ENCODE peak calls at places on chromosomes 6 and 20, in five cellular contexts. T is activated effector memory CD4-positive, alpha-beta T cell treated with anti-CD3 and anti-CD28 coated beads, Interleukin-2, amount 50 U/mL, for 16 hours; W is cardiac muscle cell; U is T follicular helper cell; C is dermis microvascular lymphatic vessel endothelial cell. L is an unnamed sample.

GRCh38 chr6:144319193-144319592 is 34.1 kb downstream of the UTRN start:
- DNase-seq in T (no peak), W (no peak), U (no peak), C (no peak), L (no peak)

GRCh38 chr6:117317261-117317660 is 51.9 kb downstream of the VGLL2 start:
- DNase-seq in T (no peak), W (peak), U (no peak), C (peak), L (no peak)

GRCh38 chr20:61899971-61900370 is 165.7 kb downstream of the TAF4 start:
- DNase-seq in T (no peak), W (no peak), U (no peak), C (no peak), L (no peak)

GRCh38 chr6:132813173-132813856 is 1.1 kb upstream of the RPS12 start:
- DNase-seq in T (peak), W (peak), U (peak), C (peak), L (peak)

GRCh38 chr20:3553663-3554062 is 82.8 kb downstream of the ATRN start:
- DNase-seq in T (no peak), W (no peak), U (no peak), C (no peak), L (no peak)

GRCh38 chr6:84842526-84843161 is 78.2 kb upstream of the TBX18 start:
- DNase-seq in T (no peak), W (no peak), U (no peak), C (no peak), L (no peak)

GRCh38 chr6:169896826-169897456 is 145.5 kb downstream of the ERMARD start:
- DNase-seq in T (no peak), W (no peak), U (no peak), C (no peak), L (no peak)

GRCh38 chr6:36873612-36874011 is 991 bp downstream of the PPIL1 start:
- DNase-seq in T (no peak), W (no peak), U (no peak), C (peak), L (no peak)

GRCh38 chr6:121506761-121507754 is 71.6 kb downstream of the GJA1 start:
- DNase-seq in T (no peak), W (peak), U (no peak), C (no peak), L (no peak)

GRCh38 chr6:82622461-82622860 is 258.8 kb downstream of the TPBG start:
- DNase-seq in T (no peak), W (no peak), U (no peak), C (no peak), L (no peak)

GRCh38 chr6:34829137-34829536 is 37.3 kb downstream of the BLTP3A start:
- DNase-seq in T (no peak), W (no peak), U (no peak), C (no peak), L (no peak)

GRCh38 chr6:7047966-7048365 is 59.8 kb upstream of the RREB1 start:
- DNase-seq in T (no peak), W (no peak), U (no peak), C (no peak), L (no peak)

GRCh38 chr20:63519765-63520593 is 586 bp upstream of the PPDPF start:
- DNase-seq in T (peak), W (peak), U (peak), C (peak), L (no peak)

GRCh38 chr6:138999949-139000725 is 12.1 kb upstream of the REPS1 start:
- DNase-seq in T (no peak), W (no peak), U (no peak), C (no peak), L (peak)

GRCh38 chr6:135871296-135871695 is 19.8 kb downstream of the PDE7B start:
- DNase-seq in T (no peak), W (no peak), U (no peak), C (no peak), L (no peak)

GRCh38 chr6:95091823-95092436 is 485.4 kb upstream of the MANEA start:
- DNase-seq in T (no peak), W (peak), U (no peak), C (peak), L (no peak)

GRCh38 chr20:24584538-24585356 is 115.3 kb downstream of the SYNDIG1 start:
- DNase-seq in T (no peak), W (no peak), U (no peak), C (no peak), L (no peak)

GRCh38 chr20:58714340-58714922 is 21.8 kb downstream of the NPEPL1 start:
- DNase-seq in T (peak), W (no peak), U (no peak), C (no peak), L (no peak)

GRCh38 chr20:3380228-3381070 is 27.0 kb downstream of the DNAAF9 start:
- DNase-seq in T (no peak), W (no peak), U (no peak), C (no peak), L (peak)

GRCh38 chr6:44725070-44725469 is 337.6 kb downstream of the CDC5L start:
- DNase-seq in T (no peak), W (no peak), U (no peak), C (peak), L (no peak)

GRCh38 chr6:96110878-96111277 is 95.1 kb downstream of the FUT9 start:
- DNase-seq in T (no peak), W (no peak), U (no peak), C (no peak), L (no peak)

GRCh38 chr20:51434556-51435256 is 107.8 kb downstream of the NFATC2 start:
- DNase-seq in T (no peak), W (no peak), U (no peak), C (no peak), L (peak)